ENCODE peak calls at places on chromosomes 16 and 17, in seven cellular contexts. B is IMR-90, G is uterus, M is upper lobe of right lung, Z is OCI-LY7, C is fibroblast of the aortic adventitia, F is Calu3. T is an unnamed sample.

GRCh38 chr17:75652341-75652740 is 14.6 kb downstream of the RECQL5 start:
- DNase-seq in Z (no peak), M (peak), B (no peak), C (no peak), G (no peak), F (no peak), T (no peak)

GRCh38 chr17:74607219-74607618 is 15.1 kb upstream of the CD300LD start:
- DNase-seq in F (no peak), C (no peak), Z (no peak), M (no peak), G (no peak), B (no peak), T (no peak)

GRCh38 chr16:27823438-27823820 is 240.1 kb downstream of the GSG1L start:
- DNase-seq in C (no peak), F (no peak), M (peak), G (no peak), B (no peak), Z (no peak), T (no peak)

GRCh38 chr17:350706-351435 is 1.7 kb downstream of the RPH3AL start:
- DNase-seq in Z (no peak), C (peak), G (peak), M (peak), B (no peak), F (peak), T (no peak)

GRCh38 chr16:19127674-19128131 is 13.9 kb downstream of the ITPRIPL2 start:
- DNase-seq in M (no peak), B (no peak), Z (no peak), G (no peak), F (no peak), C (no peak), T (no peak)

GRCh38 chr16:56931769-56932587 is at the start of gene HERPUD1:
- DNase-seq in F (peak), G (peak), C (peak), Z (peak), M (peak), B (peak), T (peak)

GRCh38 chr17:63203652-63204051 is 237.6 kb downstream of the TANC2 start:
- DNase-seq in C (no peak), B (no peak), Z (no peak), F (no peak), M (no peak), G (no peak), T (no peak)

GRCh38 chr16:3454093-3454492 is 10.6 kb downstream of the NAA60 start:
- DNase-seq in G (no peak), M (no peak), Z (no peak), C (no peak), B (peak), F (no peak), T (no peak)

GRCh38 chr17:73430165-73430680 is 118.4 kb upstream of the CDC42EP4 start:
- DNase-seq in M (no peak), G (no peak), F (no peak), B (no peak), C (no peak), Z (no peak), T (no peak)

GRCh38 chr17:65941500-65941899 is 250.4 kb downstream of the CEP112 start:
- DNase-seq in M (no peak), F (no peak), G (no peak), C (no peak), Z (no peak), B (no peak), T (no peak)

GRCh38 chr17:66715745-66716156 is 119.2 kb upstream of the CACNG5 start:
- DNase-seq in M (no peak), Z (peak), G (no peak), C (peak), B (peak), F (peak), T (peak)

GRCh38 chr17:62966426-62967110 is 533 bp downstream of the TANC2 start:
- DNase-seq in M (peak), C (no peak), G (peak), F (peak), B (peak), Z (peak), T (no peak)

GRCh38 chr17:37388266-37388665 is 12.5 kb downstream of the C17orf78 start:
- DNase-seq in F (no peak), G (no peak), B (peak), Z (no peak), M (no peak), C (peak), T (no peak)

GRCh38 chr17:16460796-16461605 is 31.0 kb downstream of the LRRC75A start:
- DNase-seq in F (no peak), G (no peak), B (no peak), C (no peak), Z (no peak), M (no peak), T (no peak)

GRCh38 chr17:3885970-3886369 is 6.9 kb downstream of the CAMKK1 start:
- DNase-seq in G (no peak), C (peak), Z (no peak), B (peak), M (no peak), F (no peak), T (no peak)

GRCh38 chr16:25110392-25110947 is 1.1 kb upstream of the LCMT1 start:
- DNase-seq in B (no peak), F (no peak), Z (peak), C (no peak), G (no peak), M (no peak), T (no peak)

GRCh38 chr17:78253946-78254672 is 22.7 kb downstream of the TMEM235 start:
- DNase-seq in C (peak), B (peak), M (peak), Z (peak), F (peak), G (peak), T (peak)

GRCh38 chr16:58814348-58814801 is 80.3 kb upstream of the GOT2 start:
- DNase-seq in Z (peak), F (peak), C (peak), M (peak), G (peak), B (peak), T (no peak)

GRCh38 chr17:1252203-1252608 is 18.0 kb upstream of the BHLHA9 start:
- DNase-seq in F (no peak), B (no peak), Z (no peak), C (peak), G (no peak), M (no peak), T (no peak)

GRCh38 chr16:28529124-28529523 is 9.7 kb downstream of the NUPR1 start:
- DNase-seq in C (no peak), G (no peak), F (no peak), M (no peak), B (no peak), Z (no peak), T (no peak)

GRCh38 chr17:57071991-57072944 is 12.8 kb upstream of the AKAP1 start:
- DNase-seq in B (no peak), M (no peak), Z (no peak), G (no peak), C (no peak), F (no peak), T (no peak)

GRCh38 chr17:78396436-78397335 is 18.2 kb downstream of the PGS1 start:
- DNase-seq in B (no peak), M (no peak), Z (no peak), F (no peak), G (no peak), C (peak), T (no peak)

GRCh38 chr17:79678091-79678731 is 52.5 kb upstream of the ENPP7 start:
- DNase-seq in Z (no peak), B (no peak), M (no peak), G (no peak), F (no peak), C (no peak), T (no peak)
- TF ChIP-seq CTCF in Z (no peak), B (no peak), M (no peak), G (no peak), F (no peak), C (no peak), T (no peak)

GRCh38 chr16:81900014-81900413 is 111.3 kb downstream of the SDR42E1 start:
- DNase-seq in F (no peak), B (no peak), G (no peak), Z (no peak), M (no peak), C (no peak), T (no peak)
- TF ChIP-seq CTCF in F (no peak), B (no peak), G (no peak), Z (no peak), M (no peak), C (no peak), T (no peak)

DNA sequence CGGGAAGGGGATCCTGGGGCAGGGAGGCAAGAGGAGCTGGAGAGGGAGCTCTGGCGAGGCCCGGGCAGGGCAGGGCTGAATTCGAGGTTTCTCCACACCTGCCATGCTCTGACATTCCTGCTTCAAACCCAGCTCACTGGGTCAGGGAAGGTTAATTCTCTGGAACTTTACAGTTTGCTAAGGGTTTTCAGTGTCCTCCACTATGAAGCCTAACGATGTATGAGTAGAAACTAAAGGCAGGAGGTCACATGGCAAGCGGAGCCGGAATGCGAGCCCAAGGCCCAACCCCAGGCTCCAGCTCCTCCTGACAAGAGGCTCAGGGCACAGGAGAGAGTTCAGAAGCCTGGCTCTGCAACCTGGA is 29.2 kb downstream of the DCAKD start:
- DNase-seq in G (no peak), M (no peak), B (no peak), C (no peak), F (no peak), Z (no peak), T (no peak)
- TF ChIP-seq CTCF in G (no peak), M (no peak), B (no peak), C (no peak), F (peak), Z (peak), T (no peak)

GRCh38 chr17:43779145-43780125 is 658 bp upstream of the DUSP3 start:
- DNase-seq in Z (no peak), B (peak), F (no peak), C (no peak), G (peak), M (no peak), T (no peak)
- TF ChIP-seq CTCF in Z (peak), B (peak), F (no peak), C (peak), G (peak), M (no peak), T (peak)

GRCh38 chr16:11972128-11972527 is 4.4 kb upstream of the SNX29 start:
- DNase-seq in G (no peak), C (no peak), M (no peak), B (no peak), Z (no peak), F (peak), T (no peak)
- TF ChIP-seq CTCF in G (no peak), C (no peak), M (no peak), B (peak), Z (peak), F (peak), T (peak)

DNA sequence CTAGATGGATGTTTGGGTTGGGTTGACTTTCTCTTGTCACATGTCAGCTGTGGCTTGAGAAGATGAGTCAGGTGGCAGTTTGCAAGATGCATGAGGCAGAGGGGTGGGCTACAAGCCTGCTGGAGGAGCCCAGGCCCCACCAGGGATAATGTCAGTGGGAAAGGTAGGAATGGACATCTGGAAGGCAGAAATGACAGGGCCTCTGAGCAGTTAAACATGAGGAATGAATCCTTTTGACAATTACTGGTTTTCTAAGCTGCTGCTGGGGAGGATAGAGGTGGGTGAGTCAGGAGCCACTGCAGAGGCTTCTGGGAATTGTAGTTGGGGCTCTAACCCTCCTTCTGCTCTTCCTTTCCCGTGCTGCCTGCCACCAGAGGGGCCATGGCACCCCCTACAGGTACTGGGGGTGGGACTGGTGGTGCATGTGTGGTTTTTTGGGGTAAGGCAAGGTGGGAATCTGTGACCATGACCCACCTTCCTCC is 15.7 kb downstream of the SLC52A1 start:
- DNase-seq in F (no peak), B (peak), M (no peak), C (no peak), Z (peak), G (no peak), T (no peak)
- TF ChIP-seq CTCF in F (no peak), B (peak), M (no peak), C (no peak), Z (peak), G (no peak), T (peak)

GRCh38 chr17:30716461-30717289 is 107.8 kb downstream of the CRLF3 start:
- DNase-seq in G (no peak), C (peak), F (no peak), B (peak), Z (peak), M (peak), T (no peak)
- TF ChIP-seq CTCF in G (no peak), C (peak), F (peak), B (peak), Z (peak), M (no peak), T (peak)

DNA sequence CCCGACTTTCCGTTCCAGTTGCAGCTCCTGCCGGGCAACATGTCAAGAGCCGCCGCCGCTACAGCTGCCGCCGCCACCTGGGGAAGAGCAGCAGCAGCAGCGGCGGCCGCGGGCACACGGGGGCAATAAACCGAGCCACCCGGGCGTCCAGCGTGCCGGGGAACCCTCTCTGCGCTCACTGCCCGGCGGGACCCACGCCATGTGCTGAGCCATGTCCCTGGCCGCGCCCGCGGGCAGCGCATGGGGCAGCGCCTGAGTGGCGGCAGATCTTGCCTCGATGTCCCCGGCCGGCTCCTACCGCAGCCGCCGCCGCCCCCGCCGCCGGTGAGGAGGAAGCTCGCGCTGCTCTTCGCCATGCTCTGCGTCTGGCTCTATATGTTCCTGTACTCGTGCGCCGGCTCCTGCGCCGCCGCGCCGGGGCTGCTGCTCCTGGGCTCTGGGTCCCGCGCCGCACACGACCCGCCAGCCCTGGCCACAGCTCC is 439 bp downstream of the HS3ST3B1 start:
- DNase-seq in Z (peak), G (no peak), B (no peak), C (no peak), F (peak), M (no peak), T (no peak)
- TF ChIP-seq CTCF in Z (peak), G (no peak), B (peak), C (no peak), F (no peak), M (peak), T (no peak)

DNA sequence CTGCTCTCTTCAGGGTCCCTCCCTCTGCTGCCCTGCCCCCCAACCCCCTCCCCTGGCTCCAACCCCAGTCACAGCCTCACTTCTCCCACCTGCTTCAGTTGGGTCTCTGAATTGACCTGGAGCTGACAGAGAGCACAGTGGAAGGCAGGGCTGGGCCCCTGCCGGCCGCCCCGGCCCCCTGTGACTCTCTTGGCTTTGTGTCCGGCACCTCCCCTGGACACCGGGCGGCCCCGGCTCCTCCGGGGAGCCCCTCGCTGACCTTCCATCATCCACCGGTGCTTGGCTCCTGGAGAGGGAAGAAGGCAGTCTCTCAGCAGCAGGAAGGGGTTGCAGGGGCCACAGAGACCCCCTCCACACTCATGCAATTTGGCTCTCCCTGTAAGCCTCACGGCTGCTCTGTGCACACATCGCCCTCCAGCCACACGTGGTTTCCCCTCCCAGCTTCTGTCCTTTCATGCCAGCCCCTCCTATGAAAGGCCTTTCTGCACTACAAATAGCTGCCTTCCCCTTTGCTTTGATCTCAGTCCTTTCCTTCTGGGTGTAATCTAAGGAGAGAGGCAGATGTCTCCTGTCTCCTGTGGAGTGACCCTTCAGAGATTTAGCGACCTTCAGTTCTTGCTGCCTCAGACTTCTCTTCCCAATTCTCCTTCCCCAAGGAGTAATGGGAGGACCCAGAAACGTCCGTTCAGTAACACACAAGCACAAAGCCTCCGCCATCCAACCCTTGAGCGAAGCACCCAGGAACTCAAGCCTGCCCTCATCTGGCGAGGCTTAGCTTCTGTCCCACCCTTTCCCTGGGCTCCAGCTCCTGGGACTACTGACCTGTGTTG is 8.3 kb downstream of the NKIRAS2 start:
- DNase-seq in Z (no peak), G (no peak), F (peak), B (no peak), M (no peak), C (no peak), T (no peak)
- TF ChIP-seq CTCF in Z (peak), G (no peak), F (peak), B (peak), M (peak), C (no peak), T (peak)

GRCh38 chr16:86895609-86896008 is 317.3 kb downstream of the FOXL1 start:
- DNase-seq in B (no peak), G (no peak), Z (no peak), C (no peak), F (no peak), M (peak), T (no peak)
- TF ChIP-seq CTCF in B (no peak), G (no peak), Z (no peak), C (no peak), F (no peak), M (no peak), T (no peak)

T was measured in D721Med.